ENCODE peak calls at places on chromosome 13, in ten cellular contexts. W is brain microvascular endothelial cell, F is testis, A is mucosa of descending colon, O is GM23338, K is LNCaP clone FGC, V is suprapubic skin, T is bronchial epithelial cell, X is fibroblast of lung, S is neural progenitor cell. I is an unnamed sample.

GRCh38 chr13:57017357-57017756 is 123.4 kb upstream of the PRR20A start:
- DNase-seq in A (no peak), V (no peak), T (no peak), O (no peak), W (no peak), S (no peak), K (no peak), X (no peak), F (no peak), I (no peak)

GRCh38 chr13:28438598-28439334 is 56.2 kb downstream of the FLT1 start:
- DNase-seq in K (no peak), A (no peak), O (peak), S (no peak), W (no peak), V (no peak), T (no peak), F (no peak), X (no peak), I (no peak)

GRCh38 chr13:24203726-24204295 is 43.3 kb downstream of the SPATA13 start:
- DNase-seq in S (no peak), W (no peak), T (no peak), O (no peak), V (no peak), F (no peak), A (no peak), K (peak), X (no peak), I (peak)

GRCh38 chr13:72782717-72783116 is 784 bp downstream of the PIBF1 start:
- DNase-seq in V (no peak), X (peak), T (peak), F (no peak), A (peak), W (peak), K (no peak), S (peak), O (no peak), I (peak)

GRCh38 chr13:27634791-27635190 is 13.1 kb downstream of the POLR1D start:
- DNase-seq in T (no peak), F (no peak), S (no peak), O (no peak), K (no peak), A (no peak), V (no peak), X (no peak), W (no peak), I (no peak)

GRCh38 chr13:97574926-97575325 is 141.0 kb downstream of the RAP2A start:
- DNase-seq in V (no peak), A (peak), T (peak), X (peak), O (peak), S (peak), W (peak), K (no peak), F (peak), I (peak)

GRCh38 chr13:20182231-20182846 is 10.4 kb downstream of the GJB2 start:
- DNase-seq in A (peak), V (no peak), X (peak), K (no peak), T (peak), F (peak), O (peak), W (peak), S (peak), I (peak)

GRCh38 chr13:99217461-99218101 is 16.9 kb downstream of the UBAC2 start:
- DNase-seq in S (no peak), X (no peak), T (no peak), A (no peak), O (no peak), W (no peak), K (no peak), V (no peak), F (no peak), I (no peak)

GRCh38 chr13:99959127-99959529 is 12.4 kb downstream of the ZIC5 start:
- DNase-seq in V (no peak), W (no peak), O (peak), S (peak), T (no peak), K (no peak), F (no peak), X (no peak), A (no peak), I (no peak)

GRCh38 chr13:30382836-30383525 is 39.3 kb upstream of the UBE2L5 start:
- DNase-seq in A (no peak), O (no peak), V (no peak), S (no peak), K (no peak), F (no peak), W (no peak), T (no peak), X (no peak), I (no peak)

GRCh38 chr13:59607780-59608233 is 555.9 kb downstream of the DIAPH3 start:
- DNase-seq in K (no peak), S (no peak), A (no peak), F (no peak), W (no peak), V (no peak), O (no peak), T (no peak), X (no peak), I (no peak)

GRCh38 chr13:49443327-49443688 is 556 bp downstream of the CAB39L start:
- DNase-seq in T (no peak), V (no peak), F (no peak), W (no peak), K (no peak), S (peak), A (no peak), O (no peak), X (peak), I (no peak)

GRCh38 chr13:85379433-85379832 is 419.8 kb downstream of the SLITRK6 start:
- DNase-seq in W (no peak), F (no peak), V (no peak), A (no peak), O (no peak), S (no peak), K (no peak), X (no peak), T (no peak), I (no peak)

GRCh38 chr13:18948012-18948663 is 233.5 kb downstream of the TUBA3C start:
- DNase-seq in F (no peak), K (no peak), X (no peak), A (no peak), W (no peak), O (no peak), V (no peak), T (no peak), S (no peak), I (no peak)

GRCh38 chr13:40346592-40346991 is 319.8 kb downstream of the FOXO1 start:
- DNase-seq in K (no peak), W (no peak), F (no peak), S (no peak), O (no peak), X (no peak), V (no peak), T (no peak), A (no peak), I (no peak)

GRCh38 chr13:99269627-99270252 is 11.6 kb upstream of the GPR18 start:
- DNase-seq in K (no peak), O (peak), X (peak), A (peak), V (no peak), S (peak), F (no peak), W (peak), T (peak), I (peak)

GRCh38 chr13:113774177-113775107 is 15.4 kb downstream of the TMEM255B start:
- DNase-seq in W (no peak), O (no peak), V (no peak), F (no peak), S (no peak), X (peak), T (peak), K (no peak), A (no peak), I (peak)

GRCh38 chr13:39676315-39676876 is 20.9 kb downstream of the COG6 start:
- DNase-seq in A (peak), V (no peak), X (peak), O (peak), T (peak), F (peak), S (peak), K (peak), W (peak), I (peak)

GRCh38 chr13:23069571-23069970 is 111.2 kb upstream of the SGCG start:
- DNase-seq in K (no peak), T (peak), A (no peak), V (no peak), W (no peak), F (no peak), S (no peak), O (no peak), X (peak), I (no peak)

GRCh38 chr13:97468331-97468730 is 34.4 kb downstream of the RAP2A start:
- DNase-seq in T (no peak), K (no peak), A (no peak), F (no peak), O (no peak), W (no peak), S (no peak), V (no peak), X (peak), I (no peak)

GRCh38 chr13:100789025-100789424 is 114.4 kb upstream of the TMTC4 start:
- DNase-seq in X (no peak), W (no peak), S (no peak), V (no peak), T (no peak), O (no peak), K (no peak), F (no peak), A (no peak), I (no peak)

GRCh38 chr13:94345374-94346195 is 133.9 kb downstream of the DCT start:
- DNase-seq in V (no peak), X (peak), W (no peak), K (peak), S (no peak), A (no peak), T (peak), O (no peak), F (no peak), I (peak)
- TF ChIP-seq CTCF in V (no peak), X (no peak), W (peak), K (peak), S (no peak), A (no peak), T (peak), O (peak), F (no peak), I (no peak)

DNA sequence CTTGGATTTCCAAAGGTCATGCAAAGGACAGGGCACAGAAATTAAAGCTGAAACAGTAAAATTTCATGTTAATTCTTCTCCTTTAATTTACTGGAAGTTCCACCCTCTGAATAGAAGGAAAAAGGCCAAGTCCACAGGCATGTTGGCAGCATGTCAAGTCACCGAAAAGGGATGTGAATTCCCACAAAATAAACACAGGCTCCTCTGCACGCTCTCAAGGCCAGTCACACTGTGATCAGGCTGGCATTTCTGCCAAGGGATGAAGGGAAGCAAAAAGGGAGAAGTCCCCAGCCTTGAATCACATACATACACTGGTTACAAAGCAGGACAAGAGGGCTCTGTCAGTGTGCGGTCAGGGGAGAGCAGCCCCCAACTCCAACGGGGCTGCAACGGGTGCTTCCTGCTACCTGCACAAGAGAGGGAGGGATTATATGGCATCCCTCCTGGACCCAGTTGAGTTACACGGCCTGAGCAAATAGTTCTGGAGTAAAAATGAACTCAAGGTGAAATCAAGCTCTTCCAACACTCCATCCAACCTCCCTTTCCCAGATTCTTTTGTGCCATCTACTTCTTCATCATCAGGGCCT is 6.9 kb downstream of the DCLK1 start:
- DNase-seq in V (no peak), S (no peak), A (peak), F (peak), X (peak), O (no peak), K (no peak), T (no peak), W (peak), I (peak)
- H3K4me3 ChIP-seq in V (no peak), S (no peak), A (no peak), F (no peak), X (no peak), O (no peak), K (no peak), T (no peak), W (no peak), I (no peak)

GRCh38 chr13:71754407-71754974 is 112.5 kb downstream of the DACH1 start:
- DNase-seq in T (no peak), K (no peak), S (no peak), V (no peak), F (no peak), X (peak), W (no peak), A (no peak), O (peak), I (no peak)
- TF ChIP-seq CTCF in T (no peak), K (no peak), S (peak), V (no peak), F (no peak), X (peak), W (no peak), A (no peak), O (peak), I (no peak)

GRCh38 chr13:111219306-111219705 is 101.1 kb upstream of the TEX29 start:
- DNase-seq in K (no peak), A (peak), T (no peak), W (peak), X (peak), F (no peak), O (no peak), V (no peak), S (no peak), I (peak)
- H3K4me3 ChIP-seq in K (no peak), A (no peak), T (no peak), W (no peak), X (no peak), F (no peak), O (no peak), V (no peak), S (no peak), I (no peak)

I was measured in astrocyte of the spinal cord.